ENCODE peak calls at places on chromosomes 12 and 14, in seven cellular contexts. Z, V, S, T, B, O and F are unnamed samples.

GRCh38 chr12:80707126-80707829 is at the start of gene MYF6:
- DNase-seq in Z (no peak), V (no peak), S (no peak), T (no peak), B (no peak), O (no peak), F (no peak)

GRCh38 chr12:69211172-69211571 is 28.2 kb upstream of the CPSF6 start:
- DNase-seq in Z (no peak), V (no peak), S (no peak), T (no peak), B (no peak), O (no peak), F (no peak)

GRCh38 chr12:121802843-121803698 is 738 bp upstream of the SETD1B start:
- DNase-seq in Z (peak; percentile 93), V (peak; percentile 95), S (peak; percentile 88), T (peak; percentile 88), B (peak; percentile 70), O (peak; percentile 89), F (peak; percentile 95)

GRCh38 chr12:1808036-1808797 is 12.1 kb upstream of the LRTM2 start:
- DNase-seq in Z (no peak), V (no peak), S (no peak), T (no peak), B (no peak), O (no peak), F (no peak)

GRCh38 chr12:52186135-52186840 is 5.5 kb downstream of the KRT80 start:
- DNase-seq in Z (peak; percentile 39), V (no peak), S (no peak), T (no peak), B (no peak), O (no peak), F (peak; percentile 67)

GRCh38 chr12:52627395-52628110 is 9.2 kb upstream of the KRT73 start:
- DNase-seq in Z (no peak), V (no peak), S (no peak), T (no peak), B (no peak), O (no peak), F (no peak)

GRCh38 chr12:66467932-66468331 is 165.6 kb downstream of the HELB start:
- DNase-seq in Z (no peak), V (peak; percentile 10), S (no peak), T (peak; percentile 8), B (no peak), O (peak; percentile 46), F (no peak)

GRCh38 chr14:98564006-98564405 is 708.0 kb downstream of the BCL11B start:
- DNase-seq in Z (no peak), V (no peak), S (no peak), T (no peak), B (no peak), O (no peak), F (no peak)

GRCh38 chr14:85280074-85280473 is 249.9 kb upstream of the FLRT2 start:
- DNase-seq in Z (no peak), V (no peak), S (no peak), T (no peak), B (no peak), O (no peak), F (no peak)

GRCh38 chr14:90093942-90094595 is 32.3 kb downstream of the KCNK13 start:
- DNase-seq in Z (no peak), V (no peak), S (no peak), T (no peak), B (no peak), O (no peak), F (no peak)

GRCh38 chr14:52023518-52023917 is 34.2 kb downstream of the RTRAF start:
- DNase-seq in Z (no peak), V (no peak), S (no peak), T (no peak), B (no peak), O (no peak), F (no peak)

GRCh38 chr14:63243646-63244045 is 39.4 kb downstream of the RHOJ start:
- DNase-seq in Z (no peak), V (no peak), S (no peak), T (no peak), B (no peak), O (no peak), F (no peak)

GRCh38 chr12:114888458-114888857 is 204.5 kb upstream of the TBX3 start:
- DNase-seq in Z (no peak), V (no peak), S (no peak), T (no peak), B (no peak), O (no peak), F (no peak)

GRCh38 chr14:63564318-63564717 is 21.1 kb upstream of the PPP2R5E start:
- DNase-seq in Z (no peak), V (no peak), S (no peak), T (no peak), B (no peak), O (no peak), F (peak; percentile 46)

GRCh38 chr14:50560929-50561280 is 960 bp downstream of the ATL1 start:
- DNase-seq in Z (no peak), V (peak; percentile 20), S (no peak), T (peak; percentile 74), B (no peak), O (no peak), F (peak; percentile 13)

GRCh38 chr12:78898416-78898815 is 33.8 kb downstream of the SYT1 start:
- DNase-seq in Z (no peak), V (no peak), S (no peak), T (peak; percentile 25), B (no peak), O (no peak), F (no peak)

GRCh38 chr12:50764861-50765324 is 992 bp downstream of the ATF1 start:
- DNase-seq in Z (peak; percentile 89), V (peak; percentile 49), S (no peak), T (peak; percentile 69), B (no peak), O (no peak), F (peak; percentile 33)

GRCh38 chr12:78470354-78471195 is 394.0 kb upstream of the SYT1 start:
- DNase-seq in Z (peak; percentile 27), V (peak; percentile 8), S (no peak), T (peak; percentile 6), B (no peak), O (peak; percentile 37), F (peak; percentile 78)

GRCh38 chr12:101939856-101940265 is 62.5 kb downstream of the DRAM1 start:
- DNase-seq in Z (peak; percentile 60), V (peak; percentile 79), S (no peak), T (peak; percentile 57), B (peak; percentile 41), O (peak; percentile 51), F (peak; percentile 53)

GRCh38 chr14:80664576-80664975 is 277.0 kb downstream of the CEP128 start:
- DNase-seq in Z (peak; percentile 13), V (no peak), S (no peak), T (no peak), B (no peak), O (no peak), F (no peak)

GRCh38 chr14:91866061-91866460 is 1.3 kb downstream of the TC2N start:
- DNase-seq in Z (no peak), V (no peak), S (no peak), T (no peak), B (no peak), O (no peak), F (peak; percentile 57)

GRCh38 chr12:104370989-104371870 is 67.7 kb downstream of the EID3 start:
- DNase-seq in Z (no peak), V (no peak), S (no peak), T (no peak), B (peak; percentile 54), O (no peak), F (peak; percentile 61)
- TF ChIP-seq JUND in Z (no peak), V (no peak), S (no peak), T (no peak), B (peak; percentile 74), O (no peak), F (peak; percentile 46)

DNA sequence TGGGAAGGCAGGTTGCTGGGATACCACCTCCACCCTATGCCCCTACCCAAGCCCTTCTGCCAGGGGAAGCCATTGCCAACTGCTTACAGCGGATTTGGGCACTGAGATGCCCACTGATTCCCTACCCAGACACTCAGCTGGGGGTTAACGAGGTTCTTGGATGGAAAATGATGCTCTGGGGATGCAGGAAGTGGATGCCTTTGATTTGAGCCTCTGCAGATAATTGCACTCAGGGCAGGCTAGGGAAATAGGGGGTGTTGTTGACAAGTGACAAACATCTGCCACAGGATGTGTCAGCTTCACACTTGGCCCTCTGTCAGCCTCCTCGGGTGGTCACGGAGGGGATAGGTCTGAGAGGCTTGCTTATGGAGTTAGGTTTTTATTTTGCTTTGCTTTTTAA is 57.4 kb downstream of the RPH3A start:
- DNase-seq in Z (no peak), V (no peak), S (no peak), T (peak; percentile 15), B (no peak), O (no peak), F (no peak)
- TF ChIP-seq JUND in Z (no peak), V (no peak), S (no peak), T (no peak), B (no peak), O (no peak), F (no peak)

GRCh38 chr12:110906088-110906487 is 14.3 kb downstream of the MYL2 start:
- DNase-seq in Z (no peak), V (peak; percentile 11), S (peak; percentile 51), T (no peak), B (no peak), O (no peak), F (no peak)

GRCh38 chr12:110906985-110907384 is 13.4 kb downstream of the MYL2 start:
- DNase-seq in Z (no peak), V (no peak), S (no peak), T (no peak), B (no peak), O (no peak), F (no peak)

GRCh38 chr12:110908377-110909136 is 11.8 kb downstream of the MYL2 start:
- DNase-seq in Z (no peak), V (no peak), S (no peak), T (no peak), B (no peak), O (no peak), F (no peak)

GRCh38 chr12:110907583-110907982 is 12.8 kb downstream of the MYL2 start:
- DNase-seq in Z (no peak), V (no peak), S (no peak), T (no peak), B (no peak), O (no peak), F (no peak)

DNA sequence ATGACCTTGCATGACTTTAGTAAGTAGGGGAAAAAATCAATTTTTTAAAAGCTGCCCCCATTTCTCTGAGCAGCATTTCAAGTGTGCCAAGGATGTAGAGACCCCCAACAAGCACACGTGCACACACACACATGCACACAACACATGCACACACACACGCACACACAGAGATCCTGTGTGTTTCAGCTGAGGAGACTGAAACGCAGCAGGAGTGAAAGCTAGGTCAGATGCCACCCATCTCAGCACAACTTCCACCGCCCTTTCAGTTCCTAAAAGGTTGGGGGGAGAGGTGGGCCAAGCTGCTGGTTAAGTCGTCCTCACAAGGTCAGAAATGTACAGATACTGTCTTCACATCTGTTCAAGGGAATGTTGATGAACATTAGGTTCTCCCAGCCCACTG is 13.9 kb downstream of the MYL2 start:
- DNase-seq in Z (no peak), V (no peak), S (peak; percentile 51), T (no peak), B (no peak), O (no peak), F (no peak)
- TF ChIP-seq JUND in Z (no peak), V (no peak), S (no peak), T (no peak), B (no peak), O (no peak), F (no peak)

DNA sequence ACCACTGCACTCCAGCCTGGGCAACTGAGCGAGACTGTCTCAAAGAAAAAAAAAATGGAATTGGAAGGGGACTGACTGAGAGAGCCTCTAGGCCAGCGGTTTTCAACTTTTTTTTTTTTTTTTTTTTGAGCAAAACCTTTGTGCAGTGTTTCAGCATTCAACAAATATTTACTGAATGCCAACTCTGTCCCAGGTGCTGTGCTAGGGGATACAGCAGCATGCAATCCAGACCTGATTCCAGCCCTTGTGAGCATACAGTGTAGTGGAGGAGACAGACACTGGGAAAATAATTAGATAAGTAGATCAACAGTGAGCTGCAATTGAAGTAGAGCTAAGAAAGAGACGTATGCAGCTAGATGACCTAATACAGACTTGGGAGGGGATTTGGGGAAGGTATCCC is 23.8 kb upstream of the LTBP2 start:
- DNase-seq in Z (no peak), V (no peak), S (no peak), T (no peak), B (no peak), O (no peak), F (no peak)
- TF ChIP-seq JUND in Z (no peak), V (no peak), S (no peak), T (no peak), B (no peak), O (no peak), F (no peak)